ENCODE peak calls at places on chromosomes 16 and 17, in five cellular contexts. One of them, this sample, is unnamed.
A peak's percentile ranks its signal among the peaks of the same experiment; 100 is the strongest.

GRCh38 chr17:21029515-21029914 is 13.3 kb downstream of the USP22 start:
- DNase-seq in sigmoid colon: no peak
- DNase-seq in IMR-90: no peak
- DNase-seq in upper lobe of left lung: no peak
- DNase-seq in prostate gland: no peak
- DNase-seq in this sample: no peak

GRCh38 chr17:40307001-40307690 is 1.8 kb upstream of the RARA start:
- DNase-seq in prostate gland: no peak
- DNase-seq in upper lobe of left lung: no peak
- DNase-seq in IMR-90: no peak
- DNase-seq in sigmoid colon: peak; percentile 64
- DNase-seq in this sample: peak; percentile 51

GRCh38 chr17:19331134-19331533 is 31.4 kb downstream of the B9D1 start:
- DNase-seq in IMR-90: peak; percentile 92
- DNase-seq in prostate gland: no peak
- DNase-seq in upper lobe of left lung: no peak
- DNase-seq in sigmoid colon: peak; percentile 60
- DNase-seq in this sample: no peak

GRCh38 chr16:81445143-81445922 is 725 bp downstream of the CMIP start:
- DNase-seq in upper lobe of left lung: peak; percentile 51
- DNase-seq in prostate gland: no peak
- DNase-seq in IMR-90: peak; percentile 19
- DNase-seq in sigmoid colon: peak; percentile 78
- DNase-seq in this sample: no peak

GRCh38 chr16:79013004-79013403 is 587.5 kb downstream of the MAF start:
- DNase-seq in prostate gland: no peak
- DNase-seq in sigmoid colon: no peak
- DNase-seq in upper lobe of left lung: no peak
- DNase-seq in IMR-90: no peak
- DNase-seq in this sample: no peak

GRCh38 chr17:80222376-80223141 is 2.3 kb downstream of the SLC26A11 start:
- DNase-seq in upper lobe of left lung: no peak
- DNase-seq in sigmoid colon: no peak
- DNase-seq in IMR-90: no peak
- DNase-seq in prostate gland: no peak
- DNase-seq in this sample: no peak

GRCh38 chr17:82531431-82531881 is 11.9 kb downstream of the FOXK2 start:
- DNase-seq in sigmoid colon: no peak
- DNase-seq in IMR-90: peak; percentile 92
- DNase-seq in upper lobe of left lung: no peak
- DNase-seq in prostate gland: no peak
- DNase-seq in this sample: no peak

GRCh38 chr16:20310421-20311395 is 16.6 kb downstream of the GP2 start:
- DNase-seq in upper lobe of left lung: no peak
- DNase-seq in IMR-90: no peak
- DNase-seq in sigmoid colon: no peak
- DNase-seq in prostate gland: no peak
- DNase-seq in this sample: no peak

GRCh38 chr17:7292194-7292593 is 2.2 kb downstream of the YBX2 start:
- DNase-seq in IMR-90: no peak
- DNase-seq in upper lobe of left lung: no peak
- DNase-seq in prostate gland: no peak
- DNase-seq in sigmoid colon: no peak
- DNase-seq in this sample: no peak

GRCh38 chr16:74449470-74449869 is 28.2 kb upstream of the CLEC18B start:
- DNase-seq in prostate gland: no peak
- DNase-seq in sigmoid colon: peak; percentile 78
- DNase-seq in IMR-90: peak; percentile 79
- DNase-seq in upper lobe of left lung: peak; percentile 27
- DNase-seq in this sample: peak; percentile 31

GRCh38 chr17:79670537-79671386 is 59.9 kb upstream of the RBFOX3 start:
- DNase-seq in prostate gland: no peak
- DNase-seq in sigmoid colon: peak; percentile 73
- DNase-seq in upper lobe of left lung: no peak
- DNase-seq in IMR-90: no peak
- DNase-seq in this sample: peak; percentile 39

GRCh38 chr16:6018848-6019489 is 921.4 kb upstream of the EEF2KMT start:
- DNase-seq in sigmoid colon: no peak
- DNase-seq in upper lobe of left lung: no peak
- DNase-seq in IMR-90: no peak
- DNase-seq in prostate gland: no peak
- DNase-seq in this sample: no peak

GRCh38 chr16:69942099-69942491 is 9.0 kb upstream of the CLEC18A start:
- DNase-seq in upper lobe of left lung: no peak
- DNase-seq in sigmoid colon: no peak
- DNase-seq in IMR-90: no peak
- DNase-seq in prostate gland: no peak
- DNase-seq in this sample: no peak

GRCh38 chr17:57115377-57115776 is 30.3 kb downstream of the AKAP1 start:
- DNase-seq in IMR-90: no peak
- DNase-seq in sigmoid colon: no peak
- DNase-seq in prostate gland: no peak
- DNase-seq in upper lobe of left lung: no peak
- DNase-seq in this sample: no peak

GRCh38 chr17:65163990-65164495 is 26.9 kb downstream of the RGS9 start:
- DNase-seq in IMR-90: peak; percentile 90
- DNase-seq in upper lobe of left lung: peak; percentile 32
- DNase-seq in prostate gland: no peak
- DNase-seq in sigmoid colon: no peak
- DNase-seq in this sample: no peak

GRCh38 chr17:28807925-28808641 is 34.5 kb downstream of the FAM222B start:
- DNase-seq in sigmoid colon: no peak
- DNase-seq in upper lobe of left lung: no peak
- DNase-seq in prostate gland: peak; percentile 10
- DNase-seq in IMR-90: peak; percentile 92
- DNase-seq in this sample: no peak
- H3K4me1 ChIP-seq in sigmoid colon: peaks cover 50% of the 10 kb centered on the region
- H3K4me1 ChIP-seq in upper lobe of left lung: peaks cover 26% of the 10 kb centered on the region
- H3K4me1 ChIP-seq in prostate gland: peaks cover 4% of the 10 kb centered on the region
- H3K4me1 ChIP-seq in IMR-90: peaks cover 10% of the 10 kb centered on the region
- H3K4me1 ChIP-seq in this sample: peaks cover 5% of the 10 kb centered on the region

GRCh38 chr17:45128331-45128730 is 4.0 kb downstream of the PLCD3 start:
- DNase-seq in sigmoid colon: peak; percentile 65
- DNase-seq in prostate gland: no peak
- DNase-seq in IMR-90: no peak
- DNase-seq in upper lobe of left lung: no peak
- DNase-seq in this sample: no peak
- TF ChIP-seq POLR2A in sigmoid colon: no peak
- TF ChIP-seq POLR2A in prostate gland: no peak
- TF ChIP-seq POLR2A in IMR-90: no peak
- TF ChIP-seq POLR2A in upper lobe of left lung: no peak
- TF ChIP-seq POLR2A in this sample: no peak

DNA sequence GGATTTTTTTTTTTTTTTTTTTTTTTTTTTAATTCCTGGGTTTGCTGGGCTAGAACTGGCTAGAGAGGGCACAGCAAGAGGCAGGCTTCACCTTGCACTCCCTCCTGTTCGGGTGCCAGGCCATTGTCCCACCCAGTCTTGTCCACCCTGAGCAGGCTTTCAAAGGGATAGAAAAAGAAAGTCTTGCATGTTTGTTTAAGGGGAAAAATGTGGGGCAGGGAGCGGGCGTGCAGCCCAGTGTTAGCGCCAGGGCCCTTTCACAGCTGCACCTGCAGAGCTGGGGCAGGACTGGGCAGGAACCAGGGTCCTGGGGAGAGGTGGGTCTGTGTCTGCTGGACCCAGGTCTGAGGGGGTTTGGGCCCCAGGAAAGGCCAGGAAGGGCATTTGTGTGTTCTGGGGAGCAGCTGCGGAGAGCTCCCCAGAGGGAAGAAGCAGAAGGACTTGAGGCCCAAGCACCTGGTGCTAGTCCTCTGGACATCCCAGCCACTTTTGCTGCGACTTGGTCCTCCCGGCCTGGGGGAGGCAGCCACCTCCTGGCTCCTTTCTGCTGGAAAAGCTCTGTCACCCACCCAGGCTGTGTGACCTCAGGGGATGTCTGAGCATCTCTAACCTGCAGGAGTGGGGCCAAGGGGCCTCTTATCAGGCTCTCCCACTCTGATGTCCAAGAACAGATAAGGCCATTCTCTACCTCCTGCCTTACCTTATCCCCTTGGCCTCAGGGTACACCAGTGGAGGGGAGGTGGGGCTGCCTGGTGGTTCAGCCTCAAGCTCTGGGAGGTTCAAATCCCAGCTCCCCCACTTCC is 44.8 kb downstream of the PSME3IP1 start:
- DNase-seq in prostate gland: no peak
- DNase-seq in IMR-90: no peak
- DNase-seq in upper lobe of left lung: no peak
- DNase-seq in sigmoid colon: peak; percentile 40
- DNase-seq in this sample: no peak
- H3K9me3 ChIP-seq in prostate gland: no peaks in the 10 kb centered on the region
- H3K9me3 ChIP-seq in IMR-90: no peaks in the 10 kb centered on the region
- H3K9me3 ChIP-seq in upper lobe of left lung: no peaks in the 10 kb centered on the region
- H3K9me3 ChIP-seq in sigmoid colon: no peaks in the 10 kb centered on the region
- H3K9me3 ChIP-seq in this sample: no peaks in the 10 kb centered on the region

GRCh38 chr17:77163001-77163400 is 22.2 kb downstream of the SEC14L1 start:
- DNase-seq in upper lobe of left lung: no peak
- DNase-seq in IMR-90: peak; percentile 19
- DNase-seq in sigmoid colon: no peak
- DNase-seq in prostate gland: no peak
- DNase-seq in this sample: no peak
- H3K4me1 ChIP-seq in upper lobe of left lung: peaks cover 62% of the 10 kb centered on the region
- H3K4me1 ChIP-seq in IMR-90: peaks cover 17% of the 10 kb centered on the region
- H3K4me1 ChIP-seq in sigmoid colon: peaks cover 53% of the 10 kb centered on the region
- H3K4me1 ChIP-seq in prostate gland: peaks cover 3% of the 10 kb centered on the region
- H3K4me1 ChIP-seq in this sample: peaks cover 6% of the 10 kb centered on the region

DNA sequence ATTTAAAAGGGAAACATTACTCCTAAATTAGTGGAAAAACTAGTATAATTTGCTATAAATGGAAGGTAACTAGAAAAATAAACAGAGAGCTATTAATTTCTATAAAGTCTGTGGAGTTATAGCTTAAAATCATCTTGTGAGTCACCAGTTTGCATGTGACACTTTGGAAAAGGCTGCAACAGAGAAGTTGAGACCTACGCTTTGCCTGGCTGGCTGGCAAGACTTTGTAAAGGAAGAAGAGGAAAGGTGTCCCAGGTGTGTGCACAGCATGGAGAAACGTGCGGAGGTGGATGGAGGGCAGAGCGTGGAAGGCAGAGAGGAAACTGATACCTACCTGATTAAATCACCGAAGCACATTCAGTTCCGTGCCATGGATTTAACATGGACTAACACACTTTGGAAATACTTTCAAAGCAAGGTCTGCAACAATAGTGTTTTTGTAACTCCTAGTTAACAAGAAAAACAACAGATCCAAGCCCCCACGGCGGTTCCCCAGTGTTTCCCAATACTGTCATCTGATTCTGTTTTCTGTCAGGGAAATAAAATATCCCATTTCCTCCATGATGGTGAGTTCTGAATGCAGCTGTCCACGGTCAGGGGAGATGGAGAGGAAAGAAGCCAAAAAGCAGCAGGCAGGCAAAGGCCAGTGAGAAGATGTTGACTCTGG is 134.8 kb downstream of the XYLT1 start:
- DNase-seq in upper lobe of left lung: no peak
- DNase-seq in sigmoid colon: peak; percentile 49
- DNase-seq in prostate gland: peak; percentile 52
- DNase-seq in IMR-90: peak; percentile 19
- DNase-seq in this sample: peak; percentile 53
- TF ChIP-seq POLR2A in upper lobe of left lung: no peak
- TF ChIP-seq POLR2A in sigmoid colon: no peak
- TF ChIP-seq POLR2A in prostate gland: no peak
- TF ChIP-seq POLR2A in IMR-90: no peak
- TF ChIP-seq POLR2A in this sample: no peak

DNA sequence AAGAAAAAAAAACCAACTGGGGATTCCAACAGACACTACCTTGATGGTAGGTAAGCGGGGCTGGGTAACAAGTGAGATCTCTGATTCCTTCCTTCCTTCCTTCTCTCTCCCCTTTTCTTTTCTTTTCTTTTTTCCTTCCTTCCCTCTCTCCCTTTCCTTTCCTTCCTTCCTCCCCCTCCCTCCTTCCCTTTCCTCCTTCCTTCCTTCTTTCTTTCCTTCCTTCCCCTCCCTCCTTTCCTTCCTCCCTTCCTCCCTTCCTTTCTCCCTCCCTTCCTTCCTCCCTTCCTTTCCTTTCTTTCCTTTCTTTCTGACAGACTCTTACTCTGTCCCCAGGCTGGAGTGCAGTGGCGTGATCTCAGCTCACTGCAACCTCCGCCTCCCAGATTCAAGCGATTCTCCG is 20.0 kb downstream of the OR2C1 start:
- DNase-seq in IMR-90: no peak
- DNase-seq in prostate gland: no peak
- DNase-seq in sigmoid colon: no peak
- DNase-seq in upper lobe of left lung: no peak
- DNase-seq in this sample: no peak
- H3K9me3 ChIP-seq in IMR-90: peaks cover 50% of the 10 kb centered on the region
- H3K9me3 ChIP-seq in prostate gland: no peaks in the 10 kb centered on the region
- H3K9me3 ChIP-seq in sigmoid colon: peaks cover 47% of the 10 kb centered on the region
- H3K9me3 ChIP-seq in upper lobe of left lung: peaks cover 25% of the 10 kb centered on the region
- H3K9me3 ChIP-seq in this sample: peaks cover 49% of the 10 kb centered on the region

GRCh38 chr17:55167024-55167721 is 97.6 kb upstream of the HLF start:
- DNase-seq in upper lobe of left lung: no peak
- DNase-seq in prostate gland: no peak
- DNase-seq in sigmoid colon: no peak
- DNase-seq in IMR-90: no peak
- DNase-seq in this sample: no peak
- H3K4me1 ChIP-seq in upper lobe of left lung: no peaks in the 10 kb centered on the region
- H3K4me1 ChIP-seq in prostate gland: no peaks in the 10 kb centered on the region
- H3K4me1 ChIP-seq in sigmoid colon: no peaks in the 10 kb centered on the region
- H3K4me1 ChIP-seq in IMR-90: no peaks in the 10 kb centered on the region
- H3K4me1 ChIP-seq in this sample: no peaks in the 10 kb centered on the region

DNA sequence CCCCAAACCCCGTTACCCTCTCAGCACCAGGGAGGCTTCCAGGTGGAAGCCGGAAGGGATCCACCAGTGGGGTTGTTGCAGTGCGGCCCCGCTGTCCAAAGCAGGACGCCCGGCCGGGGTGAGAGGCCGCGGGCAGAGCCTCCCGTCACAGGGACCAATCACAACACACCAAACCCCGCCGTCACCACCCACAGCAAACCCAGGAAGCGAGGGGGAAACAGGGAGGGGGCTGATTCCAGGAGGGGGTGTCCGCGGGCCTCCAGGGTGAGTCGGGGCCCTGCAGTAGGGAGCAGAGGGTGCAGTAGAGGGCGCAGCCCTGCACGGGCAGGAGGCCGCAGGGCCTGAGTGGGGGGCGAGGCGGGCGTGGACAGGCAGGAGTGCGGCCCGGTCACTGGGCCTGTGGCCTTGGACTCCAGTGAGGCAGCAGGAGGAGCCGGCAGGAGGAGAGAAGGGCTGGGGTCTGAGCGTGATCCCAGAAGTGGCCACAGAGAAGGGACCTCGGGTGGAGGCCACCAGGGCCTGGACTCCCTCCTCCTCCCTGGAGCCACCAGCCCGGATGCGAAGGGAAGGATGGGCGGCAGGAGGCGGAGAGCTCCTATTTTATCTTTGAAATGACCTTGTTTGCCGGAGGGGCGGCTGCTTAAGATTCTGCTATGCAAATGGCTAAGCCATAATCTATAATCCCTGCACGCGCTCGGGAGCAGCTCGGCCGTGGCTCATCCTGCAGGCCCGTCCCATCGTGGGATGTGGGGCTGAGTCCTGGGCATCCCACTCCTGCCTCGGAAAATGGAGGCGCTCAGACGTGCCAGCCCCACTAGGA is 41.5 kb downstream of the ZFPM1 start:
- DNase-seq in sigmoid colon: no peak
- DNase-seq in IMR-90: no peak
- DNase-seq in upper lobe of left lung: no peak
- DNase-seq in prostate gland: no peak
- DNase-seq in this sample: no peak
- TF ChIP-seq POLR2A in sigmoid colon: no peak
- TF ChIP-seq POLR2A in IMR-90: no peak
- TF ChIP-seq POLR2A in upper lobe of left lung: no peak
- TF ChIP-seq POLR2A in prostate gland: no peak
- TF ChIP-seq POLR2A in this sample: no peak

This sample was measured in uterus.